ENCODE peak calls at places on chromosomes 12 and 14, in six cellular contexts. G, D, C, V, P and W are unnamed samples.

GRCh38 chr14:81062816-81063215 is 107.4 kb downstream of the TSHR start:
- DNase-seq in G (no peak), D (no peak), C (no peak), V (peak), P (peak), W (no peak)

GRCh38 chr12:54601841-54602240 is 13.4 kb upstream of the PPP1R1A start:
- DNase-seq in G (no peak), D (no peak), C (no peak), V (no peak), P (no peak), W (no peak)

GRCh38 chr14:65054471-65055085 is 47.7 kb downstream of the MAX start:
- DNase-seq in G (peak), D (no peak), C (no peak), V (no peak), P (no peak), W (no peak)

GRCh38 chr12:87671757-87672156 is 357.4 kb downstream of the C12orf50 start:
- DNase-seq in G (no peak), D (no peak), C (no peak), V (no peak), P (no peak), W (no peak)

GRCh38 chr12:32196250-32197198 is 89.9 kb downstream of the BICD1 start:
- DNase-seq in G (no peak), D (no peak), C (no peak), V (no peak), P (no peak), W (no peak)

GRCh38 chr12:25701290-25701689 is 148.2 kb upstream of the LMNTD1 start:
- DNase-seq in G (no peak), D (no peak), C (no peak), V (no peak), P (no peak), W (no peak)

GRCh38 chr12:116426391-116427136 is 132.6 kb upstream of the MAP1LC3B2 start:
- DNase-seq in G (no peak), D (peak), C (peak), V (no peak), P (peak), W (no peak)

GRCh38 chr12:21697829-21698630 is 40.4 kb upstream of the LDHB start:
- DNase-seq in G (no peak), D (no peak), C (no peak), V (no peak), P (no peak), W (no peak)

GRCh38 chr14:50047274-50047676 is 69.1 kb downstream of the VCPKMT start:
- DNase-seq in G (no peak), D (no peak), C (peak), V (no peak), P (peak), W (no peak)

GRCh38 chr14:91377700-91378652 is 39.6 kb downstream of the CCDC88C start:
- DNase-seq in G (peak), D (no peak), C (no peak), V (no peak), P (no peak), W (peak)

GRCh38 chr12:83010169-83010804 is 323.6 kb downstream of the TMTC2 start:
- DNase-seq in G (no peak), D (no peak), C (no peak), V (no peak), P (no peak), W (no peak)

GRCh38 chr12:22100952-22101748 is 55.1 kb downstream of the CMAS start:
- DNase-seq in G (no peak), D (peak), C (peak), V (peak), P (peak), W (no peak)

GRCh38 chr12:19402743-19403400 is 36.4 kb upstream of the AEBP2 start:
- DNase-seq in G (peak), D (peak), C (peak), V (no peak), P (peak), W (peak)

GRCh38 chr12:48331389-48331788 is 19.3 kb downstream of the ZNF641 start:
- DNase-seq in G (no peak), D (no peak), C (no peak), V (no peak), P (no peak), W (no peak)

GRCh38 chr14:23372509-23372908 is at the start of gene IL25:
- DNase-seq in G (no peak), D (no peak), C (no peak), V (no peak), P (no peak), W (no peak)

GRCh38 chr14:84686550-84686949 is 843.4 kb upstream of the FLRT2 start:
- DNase-seq in G (no peak), D (no peak), C (no peak), V (no peak), P (no peak), W (no peak)

GRCh38 chr12:46964496-46965098 is 114.8 kb upstream of the PCED1B start:
- DNase-seq in G (no peak), D (no peak), C (no peak), V (no peak), P (no peak), W (no peak)

GRCh38 chr14:94581127-94581999 is at the start of gene SERPINA5:
- DNase-seq in G (peak), D (peak), C (peak), V (no peak), P (peak), W (peak)

GRCh38 chr14:102811971-102812370 is 34.7 kb downstream of the TRAF3 start:
- DNase-seq in G (no peak), D (no peak), C (no peak), V (no peak), P (no peak), W (no peak)

GRCh38 chr12:110906985-110907384 is 13.4 kb downstream of the MYL2 start:
- DNase-seq in G (no peak), D (no peak), C (no peak), V (no peak), P (no peak), W (no peak)

GRCh38 chr12:12034344-12034743 is 36.4 kb upstream of the BCL2L14 start:
- DNase-seq in G (no peak), D (no peak), C (no peak), V (no peak), P (no peak), W (no peak)

GRCh38 chr12:6551063-6551461 is 4.8 kb downstream of the IFFO1 start:
- DNase-seq in G (peak), D (no peak), C (peak), V (no peak), P (peak), W (no peak)

GRCh38 chr12:118946256-118946655 is 35.1 kb upstream of the SRRM4 start:
- DNase-seq in G (no peak), D (no peak), C (no peak), V (no peak), P (no peak), W (no peak)

GRCh38 chr12:73220951-73221350 is 948.8 kb downstream of the TRHDE start:
- DNase-seq in G (no peak), D (no peak), C (no peak), V (no peak), P (no peak), W (no peak)

GRCh38 chr12:45192041-45192695 is 23.7 kb upstream of the ANO6 start:
- DNase-seq in G (no peak), D (no peak), C (no peak), V (no peak), P (no peak), W (no peak)

GRCh38 chr12:66035289-66035961 is 95.1 kb downstream of the LLPH start:
- DNase-seq in G (no peak), D (no peak), C (no peak), V (no peak), P (no peak), W (no peak)

GRCh38 chr12:68814490-68815231 is 6.7 kb downstream of the MDM2 start:
- DNase-seq in G (no peak), D (no peak), C (no peak), V (no peak), P (no peak), W (no peak)

GRCh38 chr14:54394596-54394995 is 2.2 kb upstream of the CDKN3 start:
- DNase-seq in G (peak), D (no peak), C (no peak), V (no peak), P (no peak), W (no peak)

GRCh38 chr12:123364532-123365140 is at the start of gene SBNO1:
- DNase-seq in G (peak), D (peak), C (peak), V (peak), P (peak), W (peak)

GRCh38 chr12:89501793-89502192 is 22.8 kb downstream of the GALNT4 start:
- DNase-seq in G (no peak), D (no peak), C (no peak), V (no peak), P (no peak), W (no peak)

GRCh38 chr12:89499857-89500256 is 24.7 kb downstream of the GALNT4 start:
- DNase-seq in G (no peak), D (no peak), C (no peak), V (no peak), P (no peak), W (no peak)

GRCh38 chr12:89507015-89507824 is 17.4 kb downstream of the GALNT4 start:
- DNase-seq in G (no peak), D (peak), C (no peak), V (no peak), P (no peak), W (no peak)

GRCh38 chr12:89506050-89506449 is 18.5 kb downstream of the GALNT4 start:
- DNase-seq in G (no peak), D (no peak), C (no peak), V (no peak), P (no peak), W (no peak)

DNA sequence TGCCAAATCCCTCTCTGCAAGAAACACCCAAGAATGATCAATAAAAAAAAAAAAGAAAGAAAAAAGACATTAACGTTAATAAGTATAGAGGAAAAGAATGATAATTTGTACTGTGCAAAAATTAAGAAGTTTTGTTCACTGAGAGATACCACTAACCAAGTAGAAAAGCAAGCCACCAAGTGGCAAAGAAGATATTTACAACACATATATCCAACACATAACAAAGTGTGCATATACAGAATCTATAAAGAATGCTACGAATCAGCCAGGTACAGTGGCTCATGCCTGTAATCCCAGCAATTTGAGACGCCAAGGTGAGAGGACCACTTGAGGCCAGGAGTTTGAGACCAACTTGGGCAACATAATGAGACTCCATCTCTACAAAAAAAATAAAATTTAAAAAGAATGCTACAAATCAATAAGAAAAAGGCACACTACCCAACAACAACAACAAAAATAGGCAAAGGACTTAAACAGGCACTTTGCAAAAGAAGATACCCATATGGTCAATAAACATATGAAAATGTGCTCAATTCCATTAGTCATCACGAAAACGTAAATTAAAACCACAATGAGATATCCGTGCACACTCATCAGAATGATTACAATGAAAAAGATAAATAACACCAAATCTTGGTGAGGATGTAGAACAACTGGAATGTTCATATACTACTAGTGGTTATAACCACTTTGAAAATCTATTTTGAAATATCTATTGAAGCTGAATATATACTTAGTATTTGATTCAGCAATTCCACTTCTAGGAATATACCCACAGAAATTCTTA is 19.8 kb downstream of the GALNT4 start:
- DNase-seq in G (no peak), D (no peak), C (no peak), V (no peak), P (no peak), W (no peak)
- TF ChIP-seq CTCF in G (no peak), D (no peak), C (no peak), V (no peak), P (no peak), W (no peak)

GRCh38 chr14:105398044-105398725 is at the start of gene TEX22:
- DNase-seq in G (peak), D (peak), C (peak), V (peak), P (peak), W (peak)

GRCh38 chr14:105400016-105400415 is 1.7 kb downstream of the TEX22 start:
- DNase-seq in G (no peak), D (no peak), C (peak), V (peak), P (no peak), W (no peak)

GRCh38 chr14:105397350-105397931 is 897 bp upstream of the TEX22 start:
- DNase-seq in G (peak), D (no peak), C (peak), V (no peak), P (no peak), W (no peak)

GRCh38 chr14:105398726-105399440 is 545 bp downstream of the TEX22 start:
- DNase-seq in G (no peak), D (no peak), C (peak), V (no peak), P (no peak), W (no peak)

GRCh38 chr14:105399441-105399775 is 1.1 kb downstream of the TEX22 start:
- DNase-seq in G (peak), D (no peak), C (peak), V (no peak), P (no peak), W (no peak)
- H3K4me3 ChIP-seq in G (peak), D (no peak), C (peak), V (peak), P (peak), W (peak)

DNA sequence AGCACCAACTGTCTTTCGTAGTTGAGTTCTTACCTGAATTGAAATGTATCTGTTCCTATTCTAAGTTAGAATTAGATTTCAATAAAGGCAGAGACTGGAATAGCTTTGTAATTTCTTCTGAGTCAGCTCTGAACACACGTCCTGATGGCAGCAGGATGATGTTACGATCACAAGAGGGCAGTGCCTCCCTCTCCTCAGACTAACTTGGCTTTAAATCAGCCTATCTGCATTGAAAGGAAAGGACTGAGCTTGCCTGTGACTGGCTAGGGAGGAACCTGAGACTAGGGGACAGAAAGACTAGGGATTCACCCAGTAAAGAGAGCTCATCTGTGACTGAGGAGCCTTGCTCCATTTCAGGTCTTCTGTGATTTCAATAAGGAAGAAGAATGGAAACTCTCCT is 323.7 kb upstream of the OR4E1 start:
- DNase-seq in G (no peak), D (no peak), C (no peak), V (no peak), P (no peak), W (no peak)
- TF ChIP-seq CTCF in G (no peak), D (no peak), C (peak), V (no peak), P (no peak), W (peak)

GRCh38 chr12:16036073-16036472 is 124.9 kb downstream of the DERA start:
- DNase-seq in G (no peak), D (no peak), C (no peak), V (no peak), P (no peak), W (no peak)
- H3K4me3 ChIP-seq in G (no peak), D (no peak), C (no peak), V (no peak), P (no peak), W (no peak)